ENCODE peak calls at places on chromosomes 6 and 20, in six cellular contexts. U, T, O, I, G and W are unnamed samples.

GRCh38 chr6:132763269-132763668 is 5.6 kb upstream of the VNN2 start:
- DNase-seq in U (no peak), O (peak; percentile 19), T (no peak), I (no peak), G (no peak), W (no peak)

GRCh38 chr6:126657556-126658129 is 317.7 kb downstream of the CENPW start:
- DNase-seq in I (peak; percentile 91), G (no peak), O (no peak), T (no peak), U (no peak), W (no peak)

GRCh38 chr6:87277123-87277522 is 45.3 kb upstream of the SMIM8 start:
- DNase-seq in G (no peak), I (peak; percentile 10), T (no peak), U (no peak), O (no peak), W (no peak)

GRCh38 chr20:63639093-63639860 is 12.4 kb upstream of the GMEB2 start:
- DNase-seq in T (no peak), I (no peak), U (no peak), G (no peak), O (no peak), W (peak; percentile 43)

GRCh38 chr20:38617011-38617829 is 15.6 kb downstream of the ARHGAP40 start:
- DNase-seq in G (no peak), T (no peak), I (no peak), O (no peak), U (no peak), W (no peak)

GRCh38 chr6:135962731-135963130 is 111.2 kb downstream of the PDE7B start:
- DNase-seq in O (no peak), U (no peak), T (no peak), I (peak; percentile 96), G (no peak), W (no peak)

GRCh38 chr6:43790031-43790430 is 20.0 kb downstream of the VEGFA start:
- DNase-seq in I (peak; percentile 86), T (no peak), G (no peak), O (no peak), U (no peak), W (no peak)

GRCh38 chr6:105609375-105609991 is 206.6 kb upstream of the PREP start:
- DNase-seq in T (no peak), I (no peak), O (no peak), U (no peak), G (no peak), W (no peak)

GRCh38 chr6:154768280-154768679 is 35.1 kb downstream of the SCAF8 start:
- DNase-seq in T (no peak), G (no peak), I (no peak), U (no peak), O (no peak), W (no peak)

GRCh38 chr6:128667339-128667858 is 147.0 kb upstream of the PTPRK start:
- DNase-seq in U (no peak), G (no peak), O (no peak), T (no peak), I (no peak), W (no peak)

GRCh38 chr20:2080532-2081224 is 20.9 kb upstream of the STK35 start:
- DNase-seq in O (no peak), G (no peak), I (no peak), U (no peak), T (no peak), W (no peak)

GRCh38 chr6:97322811-97323210 is 39.8 kb upstream of the MMS22L start:
- DNase-seq in O (no peak), U (no peak), I (peak; percentile 42), G (no peak), T (no peak), W (no peak)

GRCh38 chr6:38570750-38571149 is 69.0 kb downstream of the BTBD9 start:
- DNase-seq in U (no peak), O (no peak), T (no peak), I (peak; percentile 55), G (no peak), W (no peak)

GRCh38 chr6:133806358-133806757 is 82.6 kb upstream of the TCF21 start:
- DNase-seq in G (no peak), O (no peak), U (no peak), I (peak; percentile 67), T (no peak), W (no peak)

GRCh38 chr6:10400330-10400729 is 14.5 kb downstream of the TFAP2A start:
- DNase-seq in G (no peak), T (no peak), O (no peak), I (no peak), U (no peak), W (no peak)

GRCh38 chr20:36273414-36274247 is 32.5 kb upstream of the DLGAP4 start:
- DNase-seq in I (peak; percentile 43), O (no peak), G (no peak), T (no peak), U (no peak), W (no peak)
- TF ChIP-seq CTCF in I (peak; percentile 38), O (peak; percentile 43), G (no peak), T (no peak), U (peak; percentile 46), W (no peak)

GRCh38 chr6:42197574-42198362 is 3.0 kb upstream of the GUCA1B start:
- DNase-seq in T (no peak), U (no peak), O (no peak), G (no peak), I (peak; percentile 48), W (peak; percentile 4)
- TF ChIP-seq CTCF in T (no peak), U (no peak), O (no peak), G (no peak), I (no peak), W (no peak)

GRCh38 chr20:54194724-54195438 is 13.0 kb upstream of the PFDN4 start:
- DNase-seq in I (no peak), T (no peak), O (no peak), G (no peak), U (no peak), W (no peak)
- TF ChIP-seq CTCF in I (peak; percentile 27), T (no peak), O (peak; percentile 1), G (no peak), U (no peak), W (no peak)

GRCh38 chr20:41889125-41889870 is 271.1 kb upstream of the CHD6 start:
- DNase-seq in O (no peak), G (no peak), T (no peak), I (no peak), U (no peak), W (no peak)
- TF ChIP-seq CTCF in O (peak; percentile 24), G (no peak), T (no peak), I (no peak), U (peak; percentile 42), W (no peak)

DNA sequence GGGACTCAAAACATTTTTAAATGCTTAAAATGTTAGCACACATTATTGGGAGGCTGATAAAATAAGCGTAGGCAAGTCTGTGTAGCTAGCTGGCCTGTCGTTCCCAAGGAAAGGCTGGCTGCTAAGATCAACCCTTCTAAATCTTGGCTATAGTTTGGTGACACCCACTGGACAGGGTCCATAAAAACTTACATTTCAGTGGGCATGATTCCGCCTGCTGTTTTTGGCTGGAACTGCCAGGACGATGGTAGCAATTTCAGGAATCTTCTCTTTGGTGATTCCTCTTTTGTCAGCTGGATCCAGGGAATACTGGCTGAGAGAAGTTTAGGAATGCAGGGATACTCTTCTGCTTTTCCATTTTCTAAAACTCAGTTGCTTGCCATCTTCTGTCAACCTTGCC is 162.2 kb downstream of the NKAIN2 start:
- DNase-seq in O (no peak), I (no peak), U (peak; percentile 8), T (no peak), G (peak; percentile 18), W (no peak)
- TF ChIP-seq CTCF in O (no peak), I (no peak), U (peak; percentile 39), T (peak; percentile 17), G (no peak), W (no peak)

GRCh38 chr6:75305573-75305972 is 21.0 kb upstream of the TMEM30A start:
- DNase-seq in I (no peak), U (no peak), T (no peak), G (no peak), O (no peak), W (no peak)
- TF ChIP-seq CTCF in I (no peak), U (no peak), T (no peak), G (no peak), O (no peak), W (no peak)

DNA sequence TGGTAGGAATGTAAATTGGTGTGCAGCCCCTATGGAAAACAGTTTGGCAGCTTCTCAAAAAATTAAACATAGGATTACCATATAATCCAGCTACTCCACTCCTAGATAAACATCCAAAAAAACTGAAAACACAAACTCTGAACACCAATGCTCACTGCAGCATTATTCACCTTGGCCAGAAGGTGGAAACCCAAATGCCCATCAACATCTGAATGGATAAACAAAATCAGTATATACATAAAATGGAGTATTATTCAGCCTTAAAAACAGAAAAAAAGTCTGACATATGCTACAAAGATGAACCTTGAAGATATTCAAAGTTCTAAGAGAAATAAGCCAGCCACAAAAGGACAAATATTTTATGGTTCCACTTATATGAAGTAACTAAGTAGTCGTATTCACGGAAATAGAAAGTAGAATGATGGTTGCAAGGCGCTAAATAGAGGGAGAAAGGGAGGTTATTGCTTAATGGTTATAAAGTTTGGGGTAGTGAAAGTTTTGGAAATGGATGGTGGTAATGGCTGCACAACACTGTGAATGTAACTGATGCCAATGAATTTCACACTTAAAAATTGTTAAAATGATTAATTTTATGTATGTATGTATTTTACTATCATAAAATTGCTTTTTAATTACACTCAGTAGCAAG is 4.0 kb downstream of the PHF10 start:
- DNase-seq in G (no peak), O (no peak), U (no peak), I (no peak), T (no peak), W (no peak)
- TF ChIP-seq CTCF in G (no peak), O (peak; percentile 22), U (peak; percentile 35), I (peak; percentile 14), T (no peak), W (no peak)

DNA sequence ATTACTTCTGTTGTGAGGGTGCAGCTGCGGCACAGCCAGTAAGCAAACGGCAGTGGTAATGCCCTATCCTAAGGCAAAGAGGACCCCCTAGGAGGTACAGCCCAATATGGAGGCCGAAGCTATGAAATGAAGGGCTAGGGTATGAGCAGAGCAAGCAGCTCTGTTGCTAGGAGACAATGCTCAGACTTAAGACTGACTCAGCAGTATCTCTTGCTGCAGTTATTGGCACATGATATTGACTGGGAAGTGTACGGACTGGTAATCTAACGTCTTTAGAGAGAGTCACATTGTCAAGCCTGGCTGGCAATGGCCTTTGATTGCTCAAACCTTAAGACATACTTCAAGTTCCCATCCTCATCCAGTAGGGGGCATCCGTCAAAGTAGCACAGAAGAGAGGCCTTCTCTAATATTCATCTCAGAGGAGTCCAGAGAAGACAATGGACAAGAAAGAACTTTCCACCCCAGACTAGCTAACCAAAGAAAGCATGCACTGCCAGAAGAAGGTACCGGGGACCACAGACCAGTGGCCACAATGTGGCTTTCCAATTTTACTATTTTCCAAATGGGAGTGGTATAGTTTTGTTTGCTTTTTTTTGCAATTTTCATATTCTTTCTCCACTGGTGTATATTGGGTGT is 37.0 kb downstream of the LRFN2 start:
- DNase-seq in U (peak; percentile 18), I (peak; percentile 61), T (no peak), O (no peak), G (peak; percentile 30), W (peak; percentile 32)
- TF ChIP-seq CTCF in U (peak; percentile 66), I (peak; percentile 65), T (no peak), O (peak; percentile 71), G (peak; percentile 56), W (no peak)